ENCODE peak calls at places on chromosomes 16 and 17, in nine cellular contexts. V is COR-L47; L is IMR-90; B is NCI-H1930; Q is HAP-1; N is GM04503; K is fibroblast of mammary gland; W is posterior cingulate gyrus; Y is stimulated activated CD4-positive, alpha-beta T cell treated with anti-CD3 and anti-CD28 coated beads, Interleukin-15, amount 100 ng/mL, for 1 hour. Z is an unnamed sample.

GRCh38 chr17:76969598-76970172 is 101.5 kb downstream of the MGAT5B start:
- DNase-seq in V (peak), L (no peak), B (no peak), Q (no peak), N (no peak), K (no peak), W (no peak), Y (no peak), Z (no peak)

GRCh38 chr16:75805946-75806345 is 79.7 kb upstream of the CPHXL start:
- DNase-seq in V (no peak), L (no peak), B (no peak), Q (no peak), N (no peak), K (no peak), W (no peak), Y (no peak), Z (no peak)

GRCh38 chr17:58329035-58329807 is 626 bp upstream of the TSPOAP1 start:
- DNase-seq in V (peak), L (no peak), B (no peak), Q (no peak), N (no peak), K (no peak), W (peak), Y (peak), Z (no peak)

GRCh38 chr17:57993471-57994365 is 5.7 kb upstream of the VEZF1 start:
- DNase-seq in V (no peak), L (no peak), B (no peak), Q (no peak), N (no peak), K (no peak), W (no peak), Y (no peak), Z (no peak)

GRCh38 chr17:44363613-44364159 is at the start of gene FAM171A2:
- DNase-seq in V (peak), L (peak), B (peak), Q (peak), N (no peak), K (peak), W (peak), Y (peak), Z (no peak)

GRCh38 chr16:87425941-87426340 is 33.8 kb downstream of the MAP1LC3B start:
- DNase-seq in V (no peak), L (no peak), B (no peak), Q (no peak), N (no peak), K (no peak), W (no peak), Y (no peak), Z (no peak)

GRCh38 chr17:69460963-69461922 is 46.7 kb downstream of the MAP2K6 start:
- DNase-seq in V (no peak), L (no peak), B (no peak), Q (no peak), N (no peak), K (no peak), W (no peak), Y (no peak), Z (no peak)

GRCh38 chr17:16939606-16940115 is 32.3 kb downstream of the TNFRSF13B start:
- DNase-seq in V (no peak), L (no peak), B (no peak), Q (no peak), N (no peak), K (no peak), W (no peak), Y (no peak), Z (no peak)

GRCh38 chr16:2858245-2859025 is 465 bp upstream of the PRSS22 start:
- DNase-seq in V (no peak), L (no peak), B (no peak), Q (no peak), N (no peak), K (no peak), W (no peak), Y (no peak), Z (no peak)

GRCh38 chr16:60151987-60152386 is 1417.9 kb upstream of the GOT2 start:
- DNase-seq in V (no peak), L (no peak), B (no peak), Q (no peak), N (no peak), K (no peak), W (no peak), Y (no peak), Z (no peak)

GRCh38 chr17:45190503-45191282 is 29.0 kb downstream of the HEXIM2 start:
- DNase-seq in V (no peak), L (no peak), B (no peak), Q (no peak), N (no peak), K (no peak), W (no peak), Y (no peak), Z (no peak)

GRCh38 chr17:43608313-43608712 is 53.4 kb downstream of the MEOX1 start:
- DNase-seq in V (no peak), L (peak), B (no peak), Q (no peak), N (no peak), K (peak), W (no peak), Y (no peak), Z (no peak)

GRCh38 chr17:39283896-39284295 is 58.2 kb upstream of the STAC2 start:
- DNase-seq in V (no peak), L (no peak), B (no peak), Q (no peak), N (no peak), K (no peak), W (no peak), Y (no peak), Z (no peak)

GRCh38 chr17:31687505-31688126 is 171.4 kb downstream of the COPRS start:
- DNase-seq in V (no peak), L (no peak), B (no peak), Q (no peak), N (no peak), K (no peak), W (no peak), Y (no peak), Z (no peak)

GRCh38 chr16:52611817-52612673 is 65.1 kb upstream of the TOX3 start:
- DNase-seq in V (peak), L (no peak), B (no peak), Q (no peak), N (no peak), K (no peak), W (no peak), Y (no peak), Z (no peak)

GRCh38 chr17:19664136-19664820 is 15.7 kb downstream of the ALDH3A2 start:
- DNase-seq in V (no peak), L (no peak), B (no peak), Q (peak), N (no peak), K (no peak), W (no peak), Y (no peak), Z (no peak)

GRCh38 chr17:61460796-61461585 is 8.8 kb downstream of the TBX4 start:
- DNase-seq in V (no peak), L (peak), B (no peak), Q (no peak), N (no peak), K (no peak), W (no peak), Y (no peak), Z (no peak)

GRCh38 chr16:25110392-25110947 is 1.1 kb upstream of the LCMT1 start:
- DNase-seq in V (no peak), L (no peak), B (no peak), Q (peak), N (no peak), K (no peak), W (no peak), Y (no peak), Z (no peak)

GRCh38 chr16:78292726-78293380 is 193.4 kb downstream of the WWOX start:
- DNase-seq in V (no peak), L (no peak), B (no peak), Q (no peak), N (no peak), K (no peak), W (no peak), Y (no peak), Z (no peak)

GRCh38 chr17:18959071-18959844 is 7.3 kb downstream of the SLC5A10 start:
- DNase-seq in V (no peak), L (no peak), B (no peak), Q (no peak), N (no peak), K (no peak), W (no peak), Y (no peak), Z (no peak)

GRCh38 chr17:12789075-12789975 is at the start of gene ARHGAP44:
- DNase-seq in V (no peak), L (peak), B (peak), Q (peak), N (no peak), K (peak), W (peak), Y (no peak), Z (no peak)

GRCh38 chr16:13997933-13998332 is 73.2 kb upstream of the MRTFB start:
- DNase-seq in V (peak), L (no peak), B (no peak), Q (no peak), N (no peak), K (no peak), W (no peak), Y (no peak), Z (no peak)

GRCh38 chr16:87979352-87979751 is 28.1 kb downstream of the BANP start:
- DNase-seq in V (no peak), L (no peak), B (no peak), Q (no peak), N (no peak), K (no peak), W (no peak), Y (no peak), Z (no peak)

GRCh38 chr16:79366635-79367034 is 233.9 kb downstream of the MAF start:
- DNase-seq in V (no peak), L (no peak), B (no peak), Q (no peak), N (no peak), K (no peak), W (no peak), Y (no peak), Z (no peak)

GRCh38 chr17:20983359-20983637 is 59.5 kb downstream of the USP22 start:
- DNase-seq in V (no peak), L (no peak), B (no peak), Q (no peak), N (no peak), K (no peak), W (no peak), Y (no peak), Z (no peak)

GRCh38 chr16:78504391-78504945 is 405.0 kb downstream of the WWOX start:
- DNase-seq in V (no peak), L (no peak), B (no peak), Q (no peak), N (no peak), K (peak), W (no peak), Y (no peak), Z (no peak)

GRCh38 chr16:84383106-84383505 is 14.8 kb downstream of the ATP2C2 start:
- DNase-seq in V (no peak), L (no peak), B (no peak), Q (no peak), N (no peak), K (no peak), W (no peak), Y (no peak), Z (no peak)

GRCh38 chr17:43529977-43530302 is 16.2 kb downstream of the ETV4 start:
- DNase-seq in V (no peak), L (no peak), B (no peak), Q (no peak), N (no peak), K (no peak), W (no peak), Y (no peak), Z (no peak)

GRCh38 chr16:67652578-67653130 is 7.4 kb downstream of the ACD start:
- DNase-seq in V (peak), L (no peak), B (peak), Q (no peak), N (no peak), K (no peak), W (no peak), Y (no peak), Z (no peak)

GRCh38 chr16:5633845-5634440 is 536.3 kb upstream of the EEF2KMT start:
- DNase-seq in V (peak), L (peak), B (peak), Q (no peak), N (no peak), K (peak), W (no peak), Y (no peak), Z (no peak)

GRCh38 chr16:84220851-84221250 is 19.0 kb downstream of the KCNG4 start:
- DNase-seq in V (no peak), L (peak), B (no peak), Q (no peak), N (no peak), K (no peak), W (no peak), Y (no peak), Z (no peak)

GRCh38 chr17:81697261-81698044 is 5.7 kb upstream of the MRPL12 start:
- DNase-seq in V (no peak), L (no peak), B (no peak), Q (no peak), N (no peak), K (no peak), W (no peak), Y (no peak), Z (no peak)

GRCh38 chr17:79843917-79844815 is 4.9 kb upstream of the CBX4 start:
- DNase-seq in V (peak), L (peak), B (peak), Q (no peak), N (no peak), K (peak), W (no peak), Y (no peak), Z (no peak)